ENCODE peak calls at places on chromosomes 5 and 9, in eight cellular contexts. I is transverse colon, J is H1, K is sigmoid colon, G is suprapubic skin, T is SK-N-SH, Z is GM12878, P is K562. R is an unnamed sample.

GRCh38 chr5:151449836-151450235 is 2.4 kb downstream of the SLC36A1 start:
- DNase-seq in J (no peak), P (no peak), Z (no peak), K (no peak), T (no peak), G (no peak), I (no peak), R (no peak)

GRCh38 chr9:94642526-94642925 is 3.2 kb upstream of the FBP1 start:
- DNase-seq in G (no peak), T (no peak), Z (no peak), K (no peak), J (no peak), I (no peak), P (no peak), R (no peak)

GRCh38 chr9:127880143-127880542 is 2.7 kb upstream of the AK1 start:
- DNase-seq in J (no peak), I (no peak), K (no peak), T (no peak), P (no peak), Z (no peak), G (no peak), R (no peak)

GRCh38 chr5:142095651-142096330 is 12.8 kb upstream of the NDFIP1 start:
- DNase-seq in T (no peak), K (no peak), Z (peak), G (no peak), J (no peak), I (peak), P (no peak), R (no peak)

GRCh38 chr5:149175346-149176113 is 34.2 kb downstream of the ABLIM3 start:
- DNase-seq in I (no peak), P (no peak), G (no peak), K (no peak), Z (no peak), T (no peak), J (no peak), R (no peak)

GRCh38 chr5:95644351-95645042 is 2.1 kb upstream of the RFESD start:
- DNase-seq in K (peak), P (peak), T (peak), J (no peak), Z (peak), G (no peak), I (peak), R (peak)

GRCh38 chr5:170606939-170607338 is 103.1 kb downstream of the KCNIP1 start:
- DNase-seq in Z (no peak), J (no peak), K (no peak), I (no peak), G (no peak), P (no peak), T (peak), R (no peak)

GRCh38 chr9:128271112-128271511 is 4.7 kb downstream of the GOLGA2 start:
- DNase-seq in I (no peak), Z (no peak), J (no peak), T (no peak), G (no peak), P (no peak), K (no peak), R (peak)

GRCh38 chr5:179269781-179270543 is 75.3 kb downstream of the ADAMTS2 start:
- DNase-seq in T (peak), K (peak), G (peak), J (no peak), I (peak), Z (no peak), P (no peak), R (no peak)

GRCh38 chr9:17628617-17629016 is 49.8 kb downstream of the SH3GL2 start:
- DNase-seq in K (no peak), I (no peak), T (no peak), P (no peak), Z (no peak), J (no peak), G (no peak), R (no peak)

GRCh38 chr5:64160196-64160595 is 5.4 kb upstream of the RNF180 start:
- DNase-seq in P (no peak), K (no peak), Z (no peak), T (no peak), I (no peak), G (no peak), J (no peak), R (no peak)

GRCh38 chr9:114154597-114155102 is 687 bp upstream of the COL27A1 start:
- DNase-seq in P (no peak), I (no peak), G (no peak), K (no peak), Z (no peak), T (no peak), J (no peak), R (no peak)

GRCh38 chr9:33132249-33132772 is 34.8 kb downstream of the B4GALT1 start:
- DNase-seq in I (no peak), K (peak), J (no peak), G (peak), P (no peak), T (no peak), Z (no peak), R (no peak)

GRCh38 chr9:96169901-96170300 is 132.1 kb downstream of the HSD17B3 start:
- DNase-seq in J (no peak), Z (no peak), T (peak), I (no peak), G (no peak), P (no peak), K (peak), R (no peak)

GRCh38 chr5:149853019-149853648 is 91.5 kb downstream of the PDE6A start:
- DNase-seq in J (peak), Z (no peak), P (peak), G (no peak), I (peak), T (peak), K (peak), R (peak)

GRCh38 chr9:81312346-81312745 is 377.0 kb downstream of the TLE1 start:
- DNase-seq in K (no peak), G (no peak), I (no peak), Z (no peak), T (peak), J (no peak), P (no peak), R (no peak)

GRCh38 chr9:124754289-124754688 is 16.8 kb downstream of the NR6A1 start:
- DNase-seq in G (no peak), Z (no peak), T (peak), J (no peak), I (no peak), K (no peak), P (peak), R (no peak)

GRCh38 chr5:142611154-142611553 is 74.7 kb downstream of the FGF1 start:
- DNase-seq in P (peak), G (peak), I (peak), T (peak), K (peak), J (peak), Z (no peak), R (peak)

GRCh38 chr9:126588491-126589168 is 25.1 kb upstream of the LMX1B start:
- DNase-seq in Z (no peak), P (no peak), I (no peak), J (no peak), G (no peak), K (no peak), T (no peak), R (no peak)

GRCh38 chr5:84059672-84060071 is 325.0 kb downstream of the EDIL3 start:
- DNase-seq in I (no peak), K (no peak), T (no peak), Z (no peak), G (no peak), P (no peak), J (no peak), R (no peak)

GRCh38 chr5:133244242-133244641 is 192.4 kb downstream of the HSPA4 start:
- DNase-seq in K (no peak), T (peak), I (no peak), Z (no peak), G (no peak), P (no peak), J (no peak), R (no peak)

GRCh38 chr9:126534431-126535186 is 79.1 kb upstream of the LMX1B start:
- DNase-seq in I (no peak), G (no peak), T (peak), K (no peak), J (no peak), Z (no peak), P (no peak), R (no peak)

GRCh38 chr9:129964901-129965734 is 77.9 kb downstream of the FNBP1 start:
- DNase-seq in T (no peak), G (no peak), K (peak), P (no peak), Z (no peak), J (no peak), I (no peak), R (no peak)

GRCh38 chr5:176851871-176852270 is 41.5 kb downstream of the UNC5A start:
- DNase-seq in I (no peak), J (no peak), T (no peak), P (no peak), K (no peak), G (no peak), Z (no peak), R (no peak)

GRCh38 chr5:176850371-176851245 is 40.2 kb downstream of the UNC5A start:
- DNase-seq in T (no peak), G (no peak), P (no peak), J (no peak), K (no peak), I (no peak), Z (no peak), R (no peak)

GRCh38 chr5:176851380-176851779 is 41.0 kb downstream of the UNC5A start:
- DNase-seq in P (no peak), G (no peak), T (no peak), Z (no peak), I (no peak), J (no peak), K (no peak), R (no peak)

GRCh38 chr5:176855598-176855997 is 43.5 kb downstream of the HK3 start:
- DNase-seq in G (no peak), Z (no peak), I (no peak), K (no peak), T (no peak), J (no peak), P (no peak), R (no peak)

DNA sequence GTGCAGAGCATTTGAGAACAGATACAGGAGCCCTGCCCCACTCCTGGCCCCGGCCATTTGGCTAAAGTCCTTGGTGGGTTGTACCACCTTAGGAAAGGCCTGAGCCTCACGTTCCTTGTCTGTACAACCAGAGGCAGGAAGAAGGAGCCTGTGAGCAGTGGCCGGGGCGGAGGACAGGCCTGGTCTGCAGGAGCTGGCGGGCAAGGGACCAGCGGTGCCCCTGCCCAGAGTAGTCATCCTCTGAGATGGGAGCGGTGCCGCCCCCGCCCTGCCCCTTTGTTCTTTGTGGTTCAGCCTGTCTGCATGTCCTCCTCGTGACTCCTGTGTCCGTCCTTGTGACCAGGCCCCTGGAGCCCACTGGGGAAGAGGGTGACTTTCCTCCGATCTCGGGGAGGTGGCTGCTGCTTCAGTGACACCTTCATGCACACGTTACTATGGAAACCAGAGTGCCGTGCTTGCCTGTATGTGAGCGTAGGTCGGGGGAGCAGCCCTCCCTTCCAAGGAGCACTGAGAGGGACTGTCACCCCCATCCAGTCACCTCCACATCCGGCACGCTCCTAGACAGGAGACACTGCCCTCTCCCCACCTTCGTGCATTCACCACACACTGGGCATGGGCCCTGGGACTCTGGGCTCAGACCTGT is 42.9 kb downstream of the UNC5A start:
- DNase-seq in P (no peak), J (no peak), T (no peak), Z (no peak), K (no peak), I (no peak), G (no peak), R (no peak)
- TF ChIP-seq POLR2AphosphoS5 in P (no peak), J (no peak), T (no peak), Z (no peak), K (no peak), I (no peak), G (no peak), R (no peak)

DNA sequence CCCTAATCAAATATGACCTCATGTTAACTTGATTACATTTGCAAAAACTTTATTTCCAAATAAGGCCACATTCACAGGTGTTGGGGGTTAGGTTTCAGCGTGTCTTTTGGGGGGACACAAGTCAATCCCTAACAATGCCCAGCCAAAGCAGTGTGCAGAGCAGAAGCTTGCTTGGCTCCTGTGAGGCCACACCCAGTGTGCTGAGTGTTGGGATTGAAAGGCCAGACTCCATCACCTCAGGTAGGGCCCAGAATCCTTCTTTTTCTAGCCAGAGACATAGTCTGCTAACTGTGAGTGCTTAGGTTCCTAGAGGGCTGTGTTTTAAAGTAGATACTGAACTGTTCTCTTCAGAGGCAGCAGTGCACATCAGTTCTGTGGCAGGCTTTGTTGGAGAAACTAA is 27.9 kb downstream of the KDM4C start:
- DNase-seq in T (no peak), P (no peak), K (peak), I (no peak), Z (no peak), J (no peak), G (no peak), R (no peak)
- TF ChIP-seq EP300 in T (no peak), P (no peak), K (no peak), I (no peak), Z (no peak), J (no peak), G (no peak), R (no peak)

GRCh38 chr9:83219154-83219923 is 156.4 kb upstream of the RASEF start:
- DNase-seq in Z (no peak), I (peak), P (no peak), G (peak), J (peak), K (peak), T (peak), R (peak)

GRCh38 chr9:83218411-83219090 is 155.6 kb upstream of the RASEF start:
- DNase-seq in J (no peak), K (no peak), I (no peak), T (no peak), Z (no peak), G (no peak), P (no peak), R (no peak)

GRCh38 chr9:83219924-83220438 is 157.0 kb upstream of the RASEF start:
- DNase-seq in T (no peak), G (no peak), P (no peak), J (no peak), K (no peak), I (no peak), Z (no peak), R (no peak)

GRCh38 chr9:83220737-83221136 is 157.8 kb upstream of the RASEF start:
- DNase-seq in T (no peak), I (no peak), G (no peak), Z (peak), P (no peak), K (no peak), J (no peak), R (peak)
- TF ChIP-seq POLR2AphosphoS5 in T (no peak), I (no peak), G (no peak), Z (no peak), P (no peak), K (no peak), J (no peak), R (no peak)

DNA sequence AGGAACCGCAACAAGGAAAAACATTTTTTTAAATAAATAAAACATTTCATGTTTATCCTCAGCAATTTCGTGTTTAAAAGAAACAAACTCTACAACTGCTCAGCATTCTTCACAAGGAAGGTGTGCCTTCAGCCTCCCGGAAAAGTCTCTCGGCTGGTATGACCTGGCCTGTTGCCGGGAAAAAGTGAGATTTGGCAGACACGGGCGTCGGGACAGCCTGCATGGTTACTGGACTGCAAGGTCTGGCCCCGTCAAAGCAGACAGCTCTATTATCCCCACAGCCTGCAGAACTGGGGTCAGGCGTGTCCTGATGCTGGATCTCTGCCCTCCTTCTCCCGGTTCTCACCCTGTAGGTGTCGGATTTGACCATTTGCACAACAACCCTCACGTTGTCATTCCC is 120.3 kb upstream of the SPATA31C2 start:
- DNase-seq in P (no peak), I (peak), Z (no peak), K (peak), J (no peak), G (no peak), T (no peak), R (peak)
- TF ChIP-seq EP300 in P (no peak), I (no peak), Z (no peak), K (peak), J (no peak), G (no peak), T (no peak), R (no peak)

DNA sequence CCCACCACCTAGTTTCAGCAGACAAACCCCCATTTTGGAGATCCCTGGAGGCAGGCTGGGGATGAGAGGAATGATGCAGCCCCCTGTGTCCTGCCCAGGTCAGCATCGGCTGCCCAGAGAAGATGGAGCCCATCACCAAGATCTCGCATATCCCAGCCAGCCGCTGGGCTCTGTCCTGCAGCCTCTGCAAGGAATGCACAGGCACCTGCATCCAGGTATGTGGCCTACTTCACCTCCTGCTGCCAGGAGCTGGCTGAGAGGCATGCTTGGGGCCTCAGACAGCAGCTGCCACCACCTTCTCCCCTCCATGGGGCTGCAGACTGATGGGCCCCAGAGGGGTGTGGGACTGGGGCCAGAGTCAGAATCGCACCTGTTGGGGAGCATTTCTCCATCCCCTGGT is 38.9 kb downstream of the JADE2 start:
- DNase-seq in P (no peak), J (no peak), Z (no peak), I (no peak), K (no peak), T (no peak), G (no peak), R (no peak)
- TF ChIP-seq POLR2AphosphoS5 in P (no peak), J (no peak), Z (no peak), I (no peak), K (no peak), T (no peak), G (no peak), R (no peak)

DNA sequence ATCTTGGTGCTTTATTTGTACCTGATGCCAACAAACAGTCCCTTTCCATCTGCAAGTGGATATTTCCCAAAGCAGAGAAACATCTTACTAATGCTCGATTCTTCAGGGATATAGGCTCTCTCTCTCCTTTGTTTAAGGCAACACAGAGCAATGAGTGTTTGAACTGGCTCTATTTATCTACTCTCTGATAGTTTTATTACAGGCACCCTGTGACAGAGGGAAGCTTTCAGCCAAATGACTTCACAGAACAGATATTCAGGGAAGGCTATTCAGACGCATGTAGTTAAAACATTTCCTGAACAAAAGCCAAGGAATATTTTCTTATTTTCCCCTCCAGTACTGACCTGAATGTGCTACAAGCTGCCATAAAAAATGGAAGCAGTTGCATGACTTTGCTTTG is 141.8 kb downstream of the YIPF5 start:
- DNase-seq in P (no peak), I (no peak), Z (no peak), J (no peak), G (no peak), K (no peak), T (no peak), R (no peak)
- TF ChIP-seq EP300 in P (no peak), I (no peak), Z (no peak), J (no peak), G (no peak), K (peak), T (peak), R (no peak)

GRCh38 chr9:69444791-69445190 is 119.8 kb downstream of the ENTREP1 start:
- DNase-seq in I (no peak), Z (no peak), K (no peak), G (no peak), T (no peak), J (no peak), P (no peak), R (no peak)
- TF ChIP-seq POLR2AphosphoS5 in I (no peak), Z (no peak), K (no peak), G (no peak), T (no peak), J (no peak), P (no peak), R (no peak)

GRCh38 chr5:126982926-126983873 is 47.2 kb downstream of the MARCHF3 start:
- DNase-seq in K (no peak), Z (no peak), J (no peak), P (no peak), G (no peak), I (no peak), T (no peak), R (no peak)

GRCh38 chr5:126983874-126984266 is 46.5 kb downstream of the MARCHF3 start:
- DNase-seq in K (no peak), G (no peak), I (no peak), P (no peak), T (no peak), J (no peak), Z (no peak), R (no peak)

GRCh38 chr5:126987271-126987899 is 43.0 kb downstream of the MARCHF3 start:
- DNase-seq in T (no peak), Z (no peak), P (no peak), K (no peak), J (no peak), G (no peak), I (no peak), R (no peak)

GRCh38 chr5:126982195-126982594 is 48.2 kb downstream of the MARCHF3 start:
- DNase-seq in G (no peak), K (no peak), J (no peak), I (no peak), Z (no peak), T (no peak), P (no peak), R (no peak)

GRCh38 chr5:126984632-126985031 is 45.7 kb downstream of the MARCHF3 start:
- DNase-seq in K (no peak), T (no peak), Z (no peak), P (no peak), I (no peak), J (no peak), G (no peak), R (no peak)
- TF ChIP-seq EP300 in K (no peak), T (peak), Z (no peak), P (no peak), I (no peak), J (no peak), G (no peak), R (no peak)

GRCh38 chr5:1633605-1634336 is 110.0 kb upstream of the LPCAT1 start:
- DNase-seq in J (peak), P (peak), I (peak), Z (peak), T (peak), G (peak), K (peak), R (peak)
- TF ChIP-seq POLR2AphosphoS5 in J (peak), P (peak), I (peak), Z (peak), T (peak), G (peak), K (peak), R (peak)